ENCODE peak calls at places on chromosomes 4 and X, in eight cellular contexts. One of them, this sample, is unnamed.

GRCh38 chrX:144637731-144638130 is 609.6 kb upstream of the SPANXN1 start:
- DNase-seq in tibial artery: no peak
- DNase-seq in fibroblast of lung: no peak
- DNase-seq in lung: no peak
- DNase-seq in lower lobe of right lung: no peak
- DNase-seq in astrocyte of the cerebellum: peak
- DNase-seq in tibial nerve: no peak
- DNase-seq in foreskin fibroblast: no peak
- DNase-seq in this sample: no peak

GRCh38 chr4:2337131-2337723 is 75.3 kb upstream of the MXD4 start:
- DNase-seq in tibial artery: no peak
- DNase-seq in fibroblast of lung: no peak
- DNase-seq in lung: peak
- DNase-seq in lower lobe of right lung: no peak
- DNase-seq in astrocyte of the cerebellum: no peak
- DNase-seq in tibial nerve: no peak
- DNase-seq in foreskin fibroblast: no peak
- DNase-seq in this sample: no peak

GRCh38 chr4:37665347-37666009 is 20.7 kb downstream of the RELL1 start:
- DNase-seq in tibial artery: no peak
- DNase-seq in fibroblast of lung: no peak
- DNase-seq in lung: no peak
- DNase-seq in lower lobe of right lung: no peak
- DNase-seq in astrocyte of the cerebellum: no peak
- DNase-seq in tibial nerve: no peak
- DNase-seq in foreskin fibroblast: no peak
- DNase-seq in this sample: no peak

GRCh38 chr4:128385683-128386304 is 98.2 kb upstream of the PGRMC2 start:
- DNase-seq in tibial artery: no peak
- DNase-seq in fibroblast of lung: peak
- DNase-seq in lung: no peak
- DNase-seq in lower lobe of right lung: no peak
- DNase-seq in astrocyte of the cerebellum: no peak
- DNase-seq in tibial nerve: no peak
- DNase-seq in foreskin fibroblast: no peak
- DNase-seq in this sample: no peak

GRCh38 chr4:26074672-26075071 is 160.7 kb downstream of the SMIM20 start:
- DNase-seq in tibial artery: no peak
- DNase-seq in fibroblast of lung: no peak
- DNase-seq in lung: no peak
- DNase-seq in lower lobe of right lung: peak
- DNase-seq in astrocyte of the cerebellum: no peak
- DNase-seq in tibial nerve: no peak
- DNase-seq in foreskin fibroblast: no peak
- DNase-seq in this sample: no peak

GRCh38 chr4:10619220-10619619 is 65.3 kb downstream of the CLNK start:
- DNase-seq in tibial artery: no peak
- DNase-seq in fibroblast of lung: peak
- DNase-seq in lung: no peak
- DNase-seq in lower lobe of right lung: no peak
- DNase-seq in astrocyte of the cerebellum: peak
- DNase-seq in tibial nerve: no peak
- DNase-seq in foreskin fibroblast: peak
- DNase-seq in this sample: no peak

GRCh38 chrX:40100141-40100536 is 2.4 kb upstream of the BCOR start:
- DNase-seq in tibial artery: no peak
- DNase-seq in fibroblast of lung: no peak
- DNase-seq in lung: no peak
- DNase-seq in lower lobe of right lung: peak
- DNase-seq in astrocyte of the cerebellum: no peak
- DNase-seq in tibial nerve: no peak
- DNase-seq in foreskin fibroblast: no peak
- DNase-seq in this sample: no peak

GRCh38 chr4:72744103-72744725 is 175.2 kb upstream of the ADAMTS3 start:
- DNase-seq in tibial artery: no peak
- DNase-seq in fibroblast of lung: no peak
- DNase-seq in lung: no peak
- DNase-seq in lower lobe of right lung: no peak
- DNase-seq in astrocyte of the cerebellum: peak
- DNase-seq in tibial nerve: no peak
- DNase-seq in foreskin fibroblast: no peak
- DNase-seq in this sample: no peak

GRCh38 chrX:120664081-120664480 is 34.2 kb upstream of the C1GALT1C1 start:
- DNase-seq in tibial artery: no peak
- DNase-seq in fibroblast of lung: peak
- DNase-seq in lung: no peak
- DNase-seq in lower lobe of right lung: no peak
- DNase-seq in astrocyte of the cerebellum: no peak
- DNase-seq in tibial nerve: no peak
- DNase-seq in foreskin fibroblast: no peak
- DNase-seq in this sample: no peak
- TF ChIP-seq CTCF in tibial artery: no peak
- TF ChIP-seq CTCF in fibroblast of lung: no peak
- TF ChIP-seq CTCF in lung: no peak
- TF ChIP-seq CTCF in lower lobe of right lung: no peak
- TF ChIP-seq CTCF in astrocyte of the cerebellum: no peak
- TF ChIP-seq CTCF in tibial nerve: peak
- TF ChIP-seq CTCF in foreskin fibroblast: no peak
- TF ChIP-seq CTCF in this sample: peak

GRCh38 chrX:25020391-25021131 is 4.8 kb upstream of the ARX start:
- DNase-seq in tibial artery: no peak
- DNase-seq in fibroblast of lung: no peak
- DNase-seq in lung: no peak
- DNase-seq in lower lobe of right lung: no peak
- DNase-seq in astrocyte of the cerebellum: no peak
- DNase-seq in tibial nerve: no peak
- DNase-seq in foreskin fibroblast: no peak
- DNase-seq in this sample: no peak

GRCh38 chrX:25022499-25023325 is 6.9 kb upstream of the ARX start:
- DNase-seq in tibial artery: no peak
- DNase-seq in fibroblast of lung: no peak
- DNase-seq in lung: no peak
- DNase-seq in lower lobe of right lung: no peak
- DNase-seq in astrocyte of the cerebellum: no peak
- DNase-seq in tibial nerve: no peak
- DNase-seq in foreskin fibroblast: no peak
- DNase-seq in this sample: no peak

GRCh38 chrX:25019707-25020390 is 4.1 kb upstream of the ARX start:
- DNase-seq in tibial artery: no peak
- DNase-seq in fibroblast of lung: no peak
- DNase-seq in lung: no peak
- DNase-seq in lower lobe of right lung: no peak
- DNase-seq in astrocyte of the cerebellum: no peak
- DNase-seq in tibial nerve: no peak
- DNase-seq in foreskin fibroblast: no peak
- DNase-seq in this sample: no peak

GRCh38 chrX:25018682-25019081 is 2.9 kb upstream of the ARX start:
- DNase-seq in tibial artery: no peak
- DNase-seq in fibroblast of lung: no peak
- DNase-seq in lung: no peak
- DNase-seq in lower lobe of right lung: no peak
- DNase-seq in astrocyte of the cerebellum: no peak
- DNase-seq in tibial nerve: no peak
- DNase-seq in foreskin fibroblast: no peak
- DNase-seq in this sample: no peak

DNA sequence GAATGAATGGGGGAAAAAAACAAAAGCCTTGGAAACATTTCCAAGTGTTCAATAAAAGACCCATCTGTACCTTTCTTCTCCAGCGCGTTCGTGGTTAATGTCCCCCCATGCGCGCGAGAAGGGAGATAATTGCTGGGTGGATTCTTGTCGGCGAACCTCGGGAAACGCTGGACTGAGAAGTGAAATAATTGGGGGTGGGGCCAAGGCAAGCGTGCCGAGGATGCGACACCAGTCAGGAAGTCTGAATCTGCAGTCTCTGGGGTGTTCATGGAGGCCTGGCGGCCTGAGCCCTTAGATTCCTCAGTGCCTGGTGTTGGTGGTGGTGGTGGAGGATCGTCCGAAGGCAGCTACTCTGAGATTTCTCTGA is 5.3 kb upstream of the ARX start:
- DNase-seq in tibial artery: no peak
- DNase-seq in fibroblast of lung: no peak
- DNase-seq in lung: no peak
- DNase-seq in lower lobe of right lung: no peak
- DNase-seq in astrocyte of the cerebellum: no peak
- DNase-seq in tibial nerve: no peak
- DNase-seq in foreskin fibroblast: no peak
- DNase-seq in this sample: no peak
- TF ChIP-seq CTCF in tibial artery: no peak
- TF ChIP-seq CTCF in fibroblast of lung: no peak
- TF ChIP-seq CTCF in lung: no peak
- TF ChIP-seq CTCF in lower lobe of right lung: no peak
- TF ChIP-seq CTCF in astrocyte of the cerebellum: no peak
- TF ChIP-seq CTCF in tibial nerve: no peak
- TF ChIP-seq CTCF in foreskin fibroblast: no peak
- TF ChIP-seq CTCF in this sample: no peak

GRCh38 chr4:148044889-148045352 is 313.0 kb downstream of the ARHGAP10 start:
- DNase-seq in tibial artery: no peak
- DNase-seq in fibroblast of lung: no peak
- DNase-seq in lung: no peak
- DNase-seq in lower lobe of right lung: no peak
- DNase-seq in astrocyte of the cerebellum: no peak
- DNase-seq in tibial nerve: no peak
- DNase-seq in foreskin fibroblast: no peak
- DNase-seq in this sample: no peak
- TF ChIP-seq CTCF in tibial artery: no peak
- TF ChIP-seq CTCF in fibroblast of lung: peak
- TF ChIP-seq CTCF in lung: no peak
- TF ChIP-seq CTCF in lower lobe of right lung: no peak
- TF ChIP-seq CTCF in astrocyte of the cerebellum: peak
- TF ChIP-seq CTCF in tibial nerve: no peak
- TF ChIP-seq CTCF in foreskin fibroblast: peak
- TF ChIP-seq CTCF in this sample: no peak

DNA sequence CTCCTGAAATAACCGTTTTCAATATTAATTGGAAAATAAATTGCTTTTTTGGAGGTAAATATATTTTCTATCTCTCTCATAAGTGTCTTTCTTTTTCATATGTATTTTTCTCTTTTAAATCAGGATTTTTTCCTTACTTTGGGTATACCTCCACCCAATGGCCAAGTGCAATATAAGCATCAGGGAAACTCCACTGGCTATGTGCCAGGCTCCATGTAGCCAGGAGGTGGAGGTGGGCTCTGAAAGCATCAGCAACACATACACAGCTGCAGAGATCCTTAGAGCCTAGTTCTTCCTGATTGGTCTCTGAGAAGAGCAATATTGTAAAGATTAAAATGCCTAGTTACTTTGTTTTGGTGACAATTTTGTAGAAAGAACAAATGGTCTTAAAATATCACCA is 3.4 kb downstream of the GABRA2 start:
- DNase-seq in tibial artery: no peak
- DNase-seq in fibroblast of lung: no peak
- DNase-seq in lung: no peak
- DNase-seq in lower lobe of right lung: no peak
- DNase-seq in astrocyte of the cerebellum: no peak
- DNase-seq in tibial nerve: no peak
- DNase-seq in foreskin fibroblast: no peak
- DNase-seq in this sample: no peak
- TF ChIP-seq CTCF in tibial artery: no peak
- TF ChIP-seq CTCF in fibroblast of lung: no peak
- TF ChIP-seq CTCF in lung: no peak
- TF ChIP-seq CTCF in lower lobe of right lung: no peak
- TF ChIP-seq CTCF in astrocyte of the cerebellum: peak
- TF ChIP-seq CTCF in tibial nerve: no peak
- TF ChIP-seq CTCF in foreskin fibroblast: no peak
- TF ChIP-seq CTCF in this sample: no peak

GRCh38 chr4:79920454-79920853 is 152.6 kb downstream of the ANTXR2 start:
- DNase-seq in tibial artery: no peak
- DNase-seq in fibroblast of lung: no peak
- DNase-seq in lung: no peak
- DNase-seq in lower lobe of right lung: no peak
- DNase-seq in astrocyte of the cerebellum: no peak
- DNase-seq in tibial nerve: no peak
- DNase-seq in foreskin fibroblast: no peak
- DNase-seq in this sample: no peak
- TF ChIP-seq CTCF in tibial artery: no peak
- TF ChIP-seq CTCF in fibroblast of lung: no peak
- TF ChIP-seq CTCF in lung: no peak
- TF ChIP-seq CTCF in lower lobe of right lung: no peak
- TF ChIP-seq CTCF in astrocyte of the cerebellum: no peak
- TF ChIP-seq CTCF in tibial nerve: no peak
- TF ChIP-seq CTCF in foreskin fibroblast: no peak
- TF ChIP-seq CTCF in this sample: no peak

GRCh38 chrX:107324493-107325310 is 118.3 kb downstream of the DNAAF6 start:
- DNase-seq in tibial artery: peak
- DNase-seq in fibroblast of lung: peak
- DNase-seq in lung: no peak
- DNase-seq in lower lobe of right lung: peak
- DNase-seq in astrocyte of the cerebellum: no peak
- DNase-seq in tibial nerve: no peak
- DNase-seq in foreskin fibroblast: peak
- DNase-seq in this sample: peak
- TF ChIP-seq CTCF in tibial artery: no peak
- TF ChIP-seq CTCF in fibroblast of lung: no peak
- TF ChIP-seq CTCF in lung: no peak
- TF ChIP-seq CTCF in lower lobe of right lung: no peak
- TF ChIP-seq CTCF in astrocyte of the cerebellum: peak
- TF ChIP-seq CTCF in tibial nerve: no peak
- TF ChIP-seq CTCF in foreskin fibroblast: no peak
- TF ChIP-seq CTCF in this sample: no peak

DNA sequence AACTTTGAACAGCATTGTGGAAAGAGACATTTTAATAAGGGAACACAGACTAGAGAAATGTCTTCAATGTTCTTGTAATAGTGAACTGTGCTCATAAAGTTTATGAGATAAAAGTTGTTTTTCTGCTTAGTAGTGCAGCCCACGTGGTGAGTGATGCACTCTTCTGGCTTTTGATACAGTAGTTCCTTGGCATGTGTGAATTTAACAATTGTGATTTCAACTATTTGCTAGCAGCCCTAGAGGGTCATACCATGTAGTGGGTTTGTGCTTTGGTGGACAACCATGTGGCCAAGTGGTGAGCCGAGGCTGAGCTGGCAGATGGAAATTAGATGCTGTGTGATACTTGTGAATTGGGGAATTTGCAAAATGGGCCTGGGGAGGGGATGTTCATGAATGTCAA is 116.2 kb upstream of the SLC4A4 start:
- DNase-seq in tibial artery: no peak
- DNase-seq in fibroblast of lung: no peak
- DNase-seq in lung: no peak
- DNase-seq in lower lobe of right lung: no peak
- DNase-seq in astrocyte of the cerebellum: no peak
- DNase-seq in tibial nerve: no peak
- DNase-seq in foreskin fibroblast: no peak
- DNase-seq in this sample: no peak
- TF ChIP-seq CTCF in tibial artery: no peak
- TF ChIP-seq CTCF in fibroblast of lung: no peak
- TF ChIP-seq CTCF in lung: no peak
- TF ChIP-seq CTCF in lower lobe of right lung: no peak
- TF ChIP-seq CTCF in astrocyte of the cerebellum: no peak
- TF ChIP-seq CTCF in tibial nerve: no peak
- TF ChIP-seq CTCF in foreskin fibroblast: no peak
- TF ChIP-seq CTCF in this sample: no peak

GRCh38 chr4:85548116-85548515 is 73.2 kb downstream of the ARHGAP24 start:
- DNase-seq in tibial artery: no peak
- DNase-seq in fibroblast of lung: peak
- DNase-seq in lung: no peak
- DNase-seq in lower lobe of right lung: no peak
- DNase-seq in astrocyte of the cerebellum: no peak
- DNase-seq in tibial nerve: no peak
- DNase-seq in foreskin fibroblast: no peak
- DNase-seq in this sample: no peak
- TF ChIP-seq CTCF in tibial artery: no peak
- TF ChIP-seq CTCF in fibroblast of lung: no peak
- TF ChIP-seq CTCF in lung: no peak
- TF ChIP-seq CTCF in lower lobe of right lung: no peak
- TF ChIP-seq CTCF in astrocyte of the cerebellum: no peak
- TF ChIP-seq CTCF in tibial nerve: no peak
- TF ChIP-seq CTCF in foreskin fibroblast: no peak
- TF ChIP-seq CTCF in this sample: no peak